ENCODE peak calls at places on chromosomes 12 and 14, in six cellular contexts. F is psoas muscle, W is uterus, G is AG09309, A is lung, I is thoracic aorta. Q is an unnamed sample.
A peak's percentile ranks its signal among the peaks of the same experiment; 100 is the strongest.

GRCh38 chr12:91356405-91356804 is 173.8 kb upstream of the DCN start:
- DNase-seq in W (no peak), F (no peak), I (no peak), G (no peak), A (no peak), Q (no peak)

GRCh38 chr14:67186789-67187188 is 2.5 kb upstream of the GARIN2 start:
- DNase-seq in W (no peak), F (no peak), I (no peak), A (no peak), G (no peak), Q (no peak)

GRCh38 chr12:99253068-99253467 is 394.5 kb upstream of the GARIN6 start:
- DNase-seq in F (no peak), I (no peak), W (no peak), A (no peak), G (no peak), Q (no peak)

GRCh38 chr14:96275182-96276112 is 19.4 kb downstream of the BDKRB1 start:
- DNase-seq in F (peak; percentile 80), W (peak; percentile 72), A (peak; percentile 74), G (peak; percentile 48), I (no peak), Q (peak; percentile 79)

GRCh38 chr14:55107766-55108554 is 21.1 kb upstream of the LGALS3 start:
- DNase-seq in G (peak; percentile 95), A (peak; percentile 86), I (peak; percentile 60), W (peak; percentile 93), F (peak; percentile 94), Q (peak; percentile 98)

GRCh38 chr12:124720687-124721500 is 142.8 kb downstream of the SCARB1 start:
- DNase-seq in I (no peak), A (no peak), F (peak; percentile 73), W (peak; percentile 82), G (no peak), Q (peak; percentile 85)

GRCh38 chr14:94373708-94374107 is 14.7 kb downstream of the SERPINA1 start:
- DNase-seq in W (no peak), I (no peak), A (no peak), G (peak; percentile 94), F (no peak), Q (peak; percentile 97)

GRCh38 chr14:51614707-51615106 is 37.0 kb upstream of the FRMD6 start:
- DNase-seq in G (peak; percentile 40), A (no peak), I (no peak), F (no peak), W (no peak), Q (peak; percentile 72)

GRCh38 chr12:115871714-115872113 is 405.8 kb downstream of the MED13L start:
- DNase-seq in G (no peak), W (no peak), F (no peak), I (no peak), A (no peak), Q (peak; percentile 24)

GRCh38 chr12:29797565-29798360 is 14.0 kb upstream of the TMTC1 start:
- DNase-seq in G (no peak), A (no peak), W (no peak), F (no peak), I (no peak), Q (no peak)

GRCh38 chr14:73753043-73753886 is 39.1 kb upstream of the PNMA1 start:
- DNase-seq in G (no peak), A (no peak), I (no peak), W (no peak), F (no peak), Q (no peak)

GRCh38 chr14:84340938-84341337 is 1189.0 kb upstream of the FLRT2 start:
- DNase-seq in I (no peak), W (no peak), A (no peak), G (no peak), F (no peak), Q (no peak)

DNA sequence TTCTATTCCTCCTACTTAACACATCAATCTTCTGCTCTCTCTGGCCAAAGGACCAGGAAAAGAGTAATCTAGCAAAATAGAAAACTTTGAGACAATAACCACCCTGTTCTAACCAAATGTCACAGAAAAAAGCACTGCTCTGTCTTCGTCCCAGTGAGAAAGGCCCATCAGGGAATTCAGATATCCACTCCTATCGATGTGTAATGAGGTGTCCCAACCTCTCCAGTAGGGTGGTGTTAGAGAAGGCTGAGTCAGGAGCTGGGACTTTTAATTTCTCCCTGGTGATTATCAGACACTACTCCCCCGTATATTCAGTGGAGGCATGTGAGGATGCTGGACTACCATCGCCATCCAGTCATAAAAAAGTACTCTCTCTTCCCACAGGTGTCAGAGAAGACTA is 130.3 kb downstream of the TMTC3 start:
- DNase-seq in I (no peak), G (no peak), A (no peak), F (no peak), W (no peak), Q (no peak)
- H3K4me3 ChIP-seq in I (no peak overlapping the region), G (no peak overlapping the region), A (no peak overlapping the region), F (no peak overlapping the region), W (no peak overlapping the region), Q (no peak overlapping the region)

GRCh38 chr14:74765721-74766120 is 2.6 kb downstream of the YLPM1 start:
- DNase-seq in W (no peak), I (no peak), G (no peak), F (no peak), A (no peak), Q (no peak)
- H3K4me3 ChIP-seq in W (peak overlapping the region; percentile 96), I (peak overlapping the region; percentile 93), G (no peak overlapping the region), F (peak overlapping the region; percentile 99), A (no peak overlapping the region), Q (peak overlapping the region; percentile 80)

GRCh38 chr12:54047160-54047963 is 6.3 kb upstream of the HOXC4 start:
- DNase-seq in F (no peak), A (no peak), I (no peak), G (no peak), W (no peak), Q (no peak)

GRCh38 chr12:54045868-54046529 is 7.6 kb upstream of the HOXC4 start:
- DNase-seq in F (no peak), G (no peak), A (no peak), W (no peak), I (no peak), Q (no peak)

GRCh38 chr12:54047964-54048303 is 5.7 kb upstream of the HOXC4 start:
- DNase-seq in F (no peak), I (no peak), W (no peak), G (no peak), A (no peak), Q (no peak)

GRCh38 chr12:54048694-54049093 is 4.9 kb upstream of the HOXC4 start:
- DNase-seq in I (no peak), W (no peak), A (no peak), F (no peak), G (no peak), Q (no peak)

GRCh38 chr12:54046809-54047159 is 6.9 kb upstream of the HOXC4 start:
- DNase-seq in A (no peak), I (no peak), F (no peak), G (no peak), W (no peak), Q (no peak)
- H3K4me3 ChIP-seq in A (no peak overlapping the region), I (no peak overlapping the region), F (no peak overlapping the region), G (no peak overlapping the region), W (no peak overlapping the region), Q (no peak overlapping the region)

GRCh38 chr14:31465113-31465512 is 7.8 kb upstream of the DTD2 start:
- DNase-seq in W (no peak), A (no peak), F (no peak), I (no peak), G (no peak), Q (peak; percentile 72)
- H3K4me3 ChIP-seq in W (no peak overlapping the region), A (no peak overlapping the region), F (no peak overlapping the region), I (no peak overlapping the region), G (no peak overlapping the region), Q (no peak overlapping the region)

DNA sequence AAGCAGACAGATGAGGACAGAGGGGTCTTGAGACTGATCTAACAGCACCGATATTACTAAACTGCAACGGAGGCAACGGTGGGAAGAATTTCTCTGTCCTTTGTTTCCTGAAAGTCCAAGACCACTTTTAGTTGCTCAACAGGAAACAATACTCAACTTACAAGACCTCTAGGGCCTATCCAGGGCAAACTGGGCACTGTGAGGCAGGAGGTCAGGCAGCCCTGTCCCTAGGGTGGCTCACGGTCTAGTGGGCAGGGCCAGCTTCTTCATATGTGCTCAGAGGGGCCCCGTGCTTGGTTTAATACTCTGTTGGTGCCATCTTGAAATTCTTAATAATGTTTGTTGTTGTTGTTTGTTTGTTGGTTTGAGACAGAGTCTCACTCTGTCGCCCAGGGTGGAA is 14.2 kb downstream of the SSH1 start:
- DNase-seq in F (no peak), W (no peak), A (no peak), G (no peak), I (no peak), Q (no peak)
- H3K4me3 ChIP-seq in F (no peak overlapping the region), W (no peak overlapping the region), A (no peak overlapping the region), G (no peak overlapping the region), I (no peak overlapping the region), Q (no peak overlapping the region)